ENCODE peak calls at places on chromosomes 2 and 18, in eight cellular contexts. One of them, this sample, is unnamed.
A peak's percentile ranks its signal among the peaks of the same experiment; 100 is the strongest.

GRCh38 chr18:9726175-9726574 is 18.1 kb downstream of the RAB31 start:
- DNase-seq in stomach: no peak
- DNase-seq in H1: no peak
- DNase-seq in ovary: no peak
- DNase-seq in K562: no peak
- DNase-seq in tibial nerve: no peak
- DNase-seq in transverse colon: no peak
- DNase-seq in A549: no peak
- DNase-seq in this sample: peak; percentile 27

GRCh38 chr2:241908686-241909420 is 39.3 kb downstream of the RTP5 start:
- DNase-seq in stomach: peak; percentile 17
- DNase-seq in H1: no peak
- DNase-seq in ovary: no peak
- DNase-seq in K562: no peak
- DNase-seq in tibial nerve: no peak
- DNase-seq in transverse colon: no peak
- DNase-seq in A549: no peak
- DNase-seq in this sample: peak; percentile 44

GRCh38 chr2:217610411-217610814 is 392.4 kb downstream of the TNS1 start:
- DNase-seq in stomach: peak; percentile 59
- DNase-seq in H1: no peak
- DNase-seq in ovary: no peak
- DNase-seq in K562: no peak
- DNase-seq in tibial nerve: no peak
- DNase-seq in transverse colon: no peak
- DNase-seq in A549: no peak
- DNase-seq in this sample: no peak

GRCh38 chr2:204849887-204850286 is 304.6 kb downstream of the PARD3B start:
- DNase-seq in stomach: no peak
- DNase-seq in H1: no peak
- DNase-seq in ovary: no peak
- DNase-seq in K562: no peak
- DNase-seq in tibial nerve: no peak
- DNase-seq in transverse colon: no peak
- DNase-seq in A549: no peak
- DNase-seq in this sample: no peak

GRCh38 chr18:31040982-31041345 is 1.6 kb downstream of the DSC3 start:
- DNase-seq in stomach: no peak
- DNase-seq in H1: no peak
- DNase-seq in ovary: no peak
- DNase-seq in K562: no peak
- DNase-seq in tibial nerve: no peak
- DNase-seq in transverse colon: no peak
- DNase-seq in A549: no peak
- DNase-seq in this sample: no peak

GRCh38 chr2:196403471-196403870 is 232.1 kb upstream of the STK17B start:
- DNase-seq in stomach: no peak
- DNase-seq in H1: no peak
- DNase-seq in ovary: no peak
- DNase-seq in K562: no peak
- DNase-seq in tibial nerve: no peak
- DNase-seq in transverse colon: no peak
- DNase-seq in A549: no peak
- DNase-seq in this sample: no peak

GRCh38 chr2:113977660-113978523 is 88.0 kb downstream of the ACTR3 start:
- DNase-seq in stomach: no peak
- DNase-seq in H1: no peak
- DNase-seq in ovary: no peak
- DNase-seq in K562: no peak
- DNase-seq in tibial nerve: no peak
- DNase-seq in transverse colon: no peak
- DNase-seq in A549: no peak
- DNase-seq in this sample: no peak

GRCh38 chr2:123953848-123954247 is 71.2 kb upstream of the CNTNAP5 start:
- DNase-seq in stomach: no peak
- DNase-seq in H1: no peak
- DNase-seq in ovary: no peak
- DNase-seq in K562: no peak
- DNase-seq in tibial nerve: no peak
- DNase-seq in transverse colon: no peak
- DNase-seq in A549: no peak
- DNase-seq in this sample: no peak

GRCh38 chr18:3121256-3121655 is 98.5 kb downstream of the MYOM1 start:
- DNase-seq in stomach: no peak
- DNase-seq in H1: no peak
- DNase-seq in ovary: no peak
- DNase-seq in K562: no peak
- DNase-seq in tibial nerve: no peak
- DNase-seq in transverse colon: no peak
- DNase-seq in A549: no peak
- DNase-seq in this sample: no peak

GRCh38 chr2:63044360-63045327 is 6.0 kb upstream of the OTX1 start:
- DNase-seq in stomach: no peak
- DNase-seq in H1: no peak
- DNase-seq in ovary: no peak
- DNase-seq in K562: no peak
- DNase-seq in tibial nerve: no peak
- DNase-seq in transverse colon: no peak
- DNase-seq in A549: no peak
- DNase-seq in this sample: no peak

GRCh38 chr18:33781429-33781828 is 203.4 kb downstream of the ASXL3 start:
- DNase-seq in stomach: no peak
- DNase-seq in H1: no peak
- DNase-seq in ovary: no peak
- DNase-seq in K562: no peak
- DNase-seq in tibial nerve: no peak
- DNase-seq in transverse colon: no peak
- DNase-seq in A549: no peak
- DNase-seq in this sample: no peak

GRCh38 chr2:66306488-66306887 is 128.4 kb upstream of the MEIS1 start:
- DNase-seq in stomach: no peak
- DNase-seq in H1: no peak
- DNase-seq in ovary: no peak
- DNase-seq in K562: no peak
- DNase-seq in tibial nerve: no peak
- DNase-seq in transverse colon: no peak
- DNase-seq in A549: no peak
- DNase-seq in this sample: no peak

GRCh38 chr2:96114903-96115581 is 1.3 kb downstream of the ADRA2B start:
- DNase-seq in stomach: no peak
- DNase-seq in H1: no peak
- DNase-seq in ovary: no peak
- DNase-seq in K562: no peak
- DNase-seq in tibial nerve: no peak
- DNase-seq in transverse colon: no peak
- DNase-seq in A549: no peak
- DNase-seq in this sample: no peak

GRCh38 chr2:110870545-110870944 is 138.2 kb downstream of the ACOXL start:
- DNase-seq in stomach: no peak
- DNase-seq in H1: no peak
- DNase-seq in ovary: no peak
- DNase-seq in K562: no peak
- DNase-seq in tibial nerve: no peak
- DNase-seq in transverse colon: no peak
- DNase-seq in A549: no peak
- DNase-seq in this sample: no peak
- TF ChIP-seq EP300 in stomach: no peak
- TF ChIP-seq EP300 in H1: no peak
- TF ChIP-seq EP300 in ovary: no peak
- TF ChIP-seq EP300 in K562: no peak
- TF ChIP-seq EP300 in tibial nerve: no peak
- TF ChIP-seq EP300 in transverse colon: no peak
- TF ChIP-seq EP300 in A549: no peak
- TF ChIP-seq EP300 in this sample: no peak

GRCh38 chr2:174546519-174547506 is 50.8 kb downstream of the WIPF1 start:
- DNase-seq in stomach: no peak
- DNase-seq in H1: peak; percentile 38
- DNase-seq in ovary: no peak
- DNase-seq in K562: peak; percentile 42
- DNase-seq in tibial nerve: no peak
- DNase-seq in transverse colon: no peak
- DNase-seq in A549: no peak
- DNase-seq in this sample: no peak
- TF ChIP-seq EP300 in stomach: no peak
- TF ChIP-seq EP300 in H1: no peak
- TF ChIP-seq EP300 in ovary: no peak
- TF ChIP-seq EP300 in K562: peak; percentile 4
- TF ChIP-seq EP300 in tibial nerve: no peak
- TF ChIP-seq EP300 in transverse colon: no peak
- TF ChIP-seq EP300 in A549: no peak
- TF ChIP-seq EP300 in this sample: no peak

DNA sequence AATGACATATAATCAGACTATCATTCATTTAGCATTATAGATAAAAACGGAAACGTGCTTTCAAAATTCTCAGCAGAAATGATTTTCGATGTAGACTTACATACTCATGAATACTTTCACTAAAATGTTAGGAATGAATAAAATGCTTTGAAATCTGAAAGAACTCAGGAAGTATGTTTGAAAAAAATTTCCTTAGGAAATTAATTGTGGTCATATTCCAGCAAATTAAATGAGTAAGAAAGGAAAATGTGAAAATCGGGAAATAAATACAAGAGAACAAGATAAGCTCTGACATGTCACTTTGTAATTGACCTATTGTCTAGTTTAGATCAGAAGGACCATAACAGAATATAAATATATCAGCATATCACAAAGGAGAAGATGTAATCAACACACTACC is 981.0 kb upstream of the CDH2 start:
- DNase-seq in stomach: no peak
- DNase-seq in H1: no peak
- DNase-seq in ovary: no peak
- DNase-seq in K562: no peak
- DNase-seq in tibial nerve: no peak
- DNase-seq in transverse colon: no peak
- DNase-seq in A549: no peak
- DNase-seq in this sample: no peak
- TF ChIP-seq EP300 in stomach: no peak
- TF ChIP-seq EP300 in H1: no peak
- TF ChIP-seq EP300 in ovary: no peak
- TF ChIP-seq EP300 in K562: no peak
- TF ChIP-seq EP300 in tibial nerve: no peak
- TF ChIP-seq EP300 in transverse colon: no peak
- TF ChIP-seq EP300 in A549: no peak
- TF ChIP-seq EP300 in this sample: no peak

GRCh38 chr2:86791574-86791973 is 861 bp upstream of the CD8A start:
- DNase-seq in stomach: no peak
- DNase-seq in H1: no peak
- DNase-seq in ovary: no peak
- DNase-seq in K562: no peak
- DNase-seq in tibial nerve: no peak
- DNase-seq in transverse colon: no peak
- DNase-seq in A549: no peak
- DNase-seq in this sample: no peak
- TF ChIP-seq EP300 in stomach: no peak
- TF ChIP-seq EP300 in H1: no peak
- TF ChIP-seq EP300 in ovary: no peak
- TF ChIP-seq EP300 in K562: no peak
- TF ChIP-seq EP300 in tibial nerve: no peak
- TF ChIP-seq EP300 in transverse colon: no peak
- TF ChIP-seq EP300 in A549: no peak
- TF ChIP-seq EP300 in this sample: no peak

GRCh38 chr2:53181759-53182158 is 585.8 kb upstream of the CHAC2 start:
- DNase-seq in stomach: no peak
- DNase-seq in H1: no peak
- DNase-seq in ovary: no peak
- DNase-seq in K562: no peak
- DNase-seq in tibial nerve: no peak
- DNase-seq in transverse colon: no peak
- DNase-seq in A549: no peak
- DNase-seq in this sample: no peak

GRCh38 chr2:53177342-53177741 is 590.3 kb upstream of the CHAC2 start:
- DNase-seq in stomach: no peak
- DNase-seq in H1: no peak
- DNase-seq in ovary: no peak
- DNase-seq in K562: no peak
- DNase-seq in tibial nerve: no peak
- DNase-seq in transverse colon: no peak
- DNase-seq in A549: no peak
- DNase-seq in this sample: no peak

DNA sequence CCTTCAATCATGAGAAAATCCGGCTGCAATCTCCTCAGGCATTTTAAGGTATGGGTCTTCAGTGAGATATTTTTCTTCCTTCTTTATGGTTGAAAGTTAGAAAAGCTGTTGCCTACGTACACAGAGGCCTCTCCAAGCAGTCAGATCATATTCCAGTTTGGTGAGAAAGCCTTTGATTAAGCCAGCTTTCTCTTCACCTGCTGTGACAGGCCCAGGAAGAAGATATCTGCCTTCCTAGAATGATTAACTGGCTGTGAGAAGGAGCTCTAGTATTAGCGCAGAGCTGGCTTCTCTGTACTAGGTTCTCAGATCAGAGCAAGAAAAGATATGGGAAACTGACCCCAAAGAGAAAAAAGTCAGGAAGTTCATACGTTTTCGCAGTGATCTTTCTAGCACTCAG is 585.0 kb upstream of the CHAC2 start:
- DNase-seq in stomach: no peak
- DNase-seq in H1: no peak
- DNase-seq in ovary: no peak
- DNase-seq in K562: no peak
- DNase-seq in tibial nerve: no peak
- DNase-seq in transverse colon: no peak
- DNase-seq in A549: no peak
- DNase-seq in this sample: no peak
- TF ChIP-seq EP300 in stomach: no peak
- TF ChIP-seq EP300 in H1: no peak
- TF ChIP-seq EP300 in ovary: no peak
- TF ChIP-seq EP300 in K562: no peak
- TF ChIP-seq EP300 in tibial nerve: no peak
- TF ChIP-seq EP300 in transverse colon: no peak
- TF ChIP-seq EP300 in A549: no peak
- TF ChIP-seq EP300 in this sample: no peak

DNA sequence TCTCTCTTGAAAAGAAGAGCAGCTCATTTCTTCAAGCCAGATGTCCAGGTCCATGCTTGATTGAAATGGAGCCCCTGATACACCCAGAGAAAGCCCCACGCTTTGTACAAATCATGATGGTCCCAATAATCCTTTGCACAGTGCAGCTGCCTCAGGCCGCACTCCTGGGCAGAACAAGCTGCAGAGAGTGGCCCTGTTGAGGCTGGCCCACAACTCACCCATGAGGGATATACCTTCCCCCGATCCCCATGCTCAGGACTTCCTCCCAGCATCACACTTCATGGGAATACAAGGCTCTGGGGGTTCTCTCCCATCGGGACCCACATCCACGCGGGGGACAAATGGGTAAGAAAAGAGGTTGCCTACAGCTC is 181.8 kb downstream of the CTIF start:
- DNase-seq in stomach: no peak
- DNase-seq in H1: no peak
- DNase-seq in ovary: no peak
- DNase-seq in K562: no peak
- DNase-seq in tibial nerve: no peak
- DNase-seq in transverse colon: no peak
- DNase-seq in A549: no peak
- DNase-seq in this sample: no peak
- TF ChIP-seq EP300 in stomach: no peak
- TF ChIP-seq EP300 in H1: no peak
- TF ChIP-seq EP300 in ovary: no peak
- TF ChIP-seq EP300 in K562: no peak
- TF ChIP-seq EP300 in tibial nerve: no peak
- TF ChIP-seq EP300 in transverse colon: no peak
- TF ChIP-seq EP300 in A549: no peak
- TF ChIP-seq EP300 in this sample: no peak